ENCODE peak calls at places on chromosome 9, in seven cellular contexts. G is tibial nerve, I is GM06990, Z is breast epithelium, D is WERI-Rb-1, K is cardiac muscle cell, H is BJ. O is an unnamed sample.

GRCh38 chr9:104836235-104836634 is 72.3 kb downstream of the NIPSNAP3B start:
- DNase-seq in G (no peak), I (no peak), Z (no peak), D (peak), K (peak), H (no peak), O (no peak)

GRCh38 chr9:14270358-14271077 is 43.4 kb downstream of the NFIB start:
- DNase-seq in G (no peak), I (no peak), Z (no peak), D (no peak), K (peak), H (no peak), O (no peak)

GRCh38 chr9:125995706-125996105 is 248.5 kb downstream of the PBX3 start:
- DNase-seq in G (no peak), I (no peak), Z (no peak), D (no peak), K (no peak), H (no peak), O (no peak)

GRCh38 chr9:35675732-35676392 is 2.1 kb downstream of the CA9 start:
- DNase-seq in G (no peak), I (no peak), Z (no peak), D (no peak), K (peak), H (no peak), O (no peak)

GRCh38 chr9:136311433-136312375 is 7.8 kb upstream of the CCDC187 start:
- DNase-seq in G (no peak), I (no peak), Z (no peak), D (no peak), K (no peak), H (no peak), O (peak)

GRCh38 chr9:4967521-4967920 is 17.6 kb upstream of the JAK2 start:
- DNase-seq in G (no peak), I (no peak), Z (no peak), D (no peak), K (no peak), H (no peak), O (no peak)

GRCh38 chr9:2740616-2741015 is 23.3 kb downstream of the KCNV2 start:
- DNase-seq in G (no peak), I (no peak), Z (no peak), D (no peak), K (no peak), H (peak), O (no peak)

GRCh38 chr9:504921-505821 is 290.5 kb downstream of the DOCK8 start:
- DNase-seq in G (no peak), I (peak), Z (no peak), D (peak), K (peak), H (no peak), O (peak)

GRCh38 chr9:87656485-87656884 is 69.4 kb upstream of the CTSL start:
- DNase-seq in G (no peak), I (no peak), Z (no peak), D (no peak), K (no peak), H (no peak), O (no peak)

GRCh38 chr9:109861499-109861898 is 81.5 kb downstream of the PALM2AKAP2 start:
- DNase-seq in G (no peak), I (no peak), Z (no peak), D (no peak), K (no peak), H (peak), O (no peak)

GRCh38 chr9:78539188-78539587 is 242.3 kb downstream of the PSAT1 start:
- DNase-seq in G (no peak), I (no peak), Z (no peak), D (no peak), K (no peak), H (no peak), O (no peak)

GRCh38 chr9:113933671-113934070 is 57.6 kb downstream of the ZNF618 start:
- DNase-seq in G (peak), I (no peak), Z (no peak), D (no peak), K (no peak), H (no peak), O (no peak)

GRCh38 chr9:137791947-137792346 is 85.6 kb upstream of the CACNA1B start:
- DNase-seq in G (no peak), I (no peak), Z (no peak), D (no peak), K (no peak), H (no peak), O (no peak)

GRCh38 chr9:101572316-101572715 is 22.5 kb downstream of the PPP3R2 start:
- DNase-seq in G (no peak), I (no peak), Z (no peak), D (no peak), K (no peak), H (no peak), O (no peak)

GRCh38 chr9:127162567-127163365 is 40.3 kb upstream of the ANGPTL2 start:
- DNase-seq in G (no peak), I (no peak), Z (no peak), D (no peak), K (no peak), H (no peak), O (no peak)

GRCh38 chr9:131635285-131635684 is 90.0 kb downstream of the PRRT1B start:
- DNase-seq in G (peak), I (no peak), Z (peak), D (no peak), K (peak), H (peak), O (no peak)

GRCh38 chr9:83937861-83938455 is 16.7 kb upstream of the KIF27 start:
- DNase-seq in G (peak), I (no peak), Z (no peak), D (peak), K (peak), H (no peak), O (peak)

GRCh38 chr9:77707696-77708095 is 59.6 kb upstream of the GNA14 start:
- DNase-seq in G (peak), I (no peak), Z (peak), D (no peak), K (no peak), H (peak), O (no peak)

GRCh38 chr9:114968710-114969109 is 38.3 kb upstream of the TNFSF8 start:
- DNase-seq in G (no peak), I (no peak), Z (no peak), D (peak), K (no peak), H (no peak), O (peak)

GRCh38 chr9:79570449-79571308 is 1.1 kb upstream of the TLE4 start:
- DNase-seq in G (peak), I (peak), Z (peak), D (peak), K (peak), H (no peak), O (peak)

GRCh38 chr9:127214421-127215265 is 49.9 kb upstream of the GARNL3 start:
- DNase-seq in G (peak), I (no peak), Z (peak), D (peak), K (peak), H (no peak), O (peak)

GRCh38 chr9:108889649-108890067 is 27.6 kb downstream of the ACTL7A start:
- DNase-seq in G (no peak), I (no peak), Z (no peak), D (no peak), K (peak), H (no peak), O (no peak)

GRCh38 chr9:94853887-94854286 is 127.4 kb downstream of the AOPEP start:
- DNase-seq in G (no peak), I (no peak), Z (no peak), D (no peak), K (no peak), H (no peak), O (no peak)

GRCh38 chr9:91359734-91360470 is 1.8 kb downstream of the AUH start:
- DNase-seq in G (no peak), I (no peak), Z (no peak), D (no peak), K (no peak), H (no peak), O (no peak)

GRCh38 chr9:85700330-85700729 is 41.4 kb downstream of the AGTPBP1 start:
- DNase-seq in G (no peak), I (no peak), Z (no peak), D (no peak), K (no peak), H (no peak), O (no peak)

GRCh38 chr9:5493597-5494511 is 16.5 kb upstream of the PDCD1LG2 start:
- DNase-seq in G (peak), I (peak), Z (no peak), D (no peak), K (no peak), H (no peak), O (peak)

GRCh38 chr9:107862329-107862728 is 372.8 kb upstream of the KLF4 start:
- DNase-seq in G (no peak), I (no peak), Z (no peak), D (no peak), K (no peak), H (no peak), O (no peak)

GRCh38 chr9:105063665-105064247 is 135.8 kb upstream of the ABCA1 start:
- DNase-seq in G (peak), I (no peak), Z (no peak), D (no peak), K (no peak), H (peak), O (peak)

GRCh38 chr9:76109953-76110352 is 219.5 kb downstream of the PCSK5 start:
- DNase-seq in G (no peak), I (no peak), Z (no peak), D (no peak), K (no peak), H (no peak), O (no peak)

GRCh38 chr9:69476797-69477196 is 151.8 kb downstream of the ENTREP1 start:
- DNase-seq in G (no peak), I (no peak), Z (no peak), D (no peak), K (no peak), H (no peak), O (no peak)

GRCh38 chr9:91953723-91954122 is 3.7 kb upstream of the ROR2 start:
- DNase-seq in G (no peak), I (no peak), Z (no peak), D (no peak), K (no peak), H (no peak), O (no peak)

GRCh38 chr9:109813829-109814228 is 33.8 kb downstream of the PALM2AKAP2 start:
- DNase-seq in G (no peak), I (no peak), Z (no peak), D (no peak), K (no peak), H (no peak), O (no peak)

GRCh38 chr9:118558891-118559290 is 810.3 kb downstream of the BRINP1 start:
- DNase-seq in G (no peak), I (no peak), Z (no peak), D (no peak), K (no peak), H (no peak), O (no peak)

GRCh38 chr9:76298497-76299144 is 95.6 kb downstream of the RFK start:
- DNase-seq in G (no peak), I (no peak), Z (no peak), D (no peak), K (no peak), H (no peak), O (no peak)

GRCh38 chr9:108186996-108187395 is 668.8 kb downstream of the ACTL7B start:
- DNase-seq in G (peak), I (no peak), Z (no peak), D (no peak), K (no peak), H (no peak), O (no peak)

GRCh38 chr9:17578911-17579793 is at the start of gene SH3GL2:
- DNase-seq in G (no peak), I (peak), Z (no peak), D (peak), K (peak), H (no peak), O (peak)

DNA sequence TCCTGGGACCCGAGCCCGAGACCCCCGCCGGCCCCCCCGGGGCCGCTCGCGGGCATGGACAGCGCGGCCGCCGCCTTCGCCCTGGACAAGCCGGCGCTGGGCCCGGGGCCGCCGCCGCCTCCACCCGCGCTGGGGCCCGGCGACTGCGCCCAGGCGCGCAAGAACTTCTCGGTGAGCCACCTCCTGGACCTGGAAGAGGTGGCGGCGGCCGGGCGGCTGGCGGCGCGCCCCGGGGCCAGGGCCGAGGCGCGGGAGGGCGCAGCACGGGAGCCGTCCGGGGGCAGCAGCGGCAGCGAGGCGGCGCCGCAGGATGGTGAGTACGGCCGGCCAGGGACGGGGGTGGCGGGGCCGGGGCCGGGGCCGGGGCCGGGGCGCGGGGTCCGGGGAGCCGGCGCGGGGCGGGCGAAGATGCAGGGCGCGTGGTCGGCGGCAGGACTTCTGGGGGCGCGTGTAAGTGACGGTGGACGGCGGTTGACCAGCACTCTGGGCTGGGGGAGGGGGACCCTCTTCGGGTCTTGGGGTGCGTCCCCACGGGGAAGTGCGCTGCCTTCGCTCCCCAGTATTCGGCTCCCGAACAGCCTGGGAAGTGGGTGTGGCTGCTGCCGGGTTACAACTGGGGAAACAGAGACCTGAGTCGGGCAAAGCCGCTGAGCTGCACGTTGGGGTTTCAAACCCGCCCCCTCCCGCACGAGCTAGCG is 516 bp downstream of the PRRX2 start:
- DNase-seq in G (no peak), I (no peak), Z (no peak), D (no peak), K (no peak), H (no peak), O (no peak)
- H3K4me3 ChIP-seq in G (peak), I (no peak), Z (peak), D (no peak), K (peak), H (peak), O (no peak)

GRCh38 chr9:34627716-34628655 is 880 bp downstream of the ARID3C start:
- DNase-seq in G (no peak), I (no peak), Z (no peak), D (no peak), K (no peak), H (no peak), O (no peak)
- H3K4me3 ChIP-seq in G (no peak), I (peak), Z (no peak), D (peak), K (peak), H (no peak), O (no peak)

DNA sequence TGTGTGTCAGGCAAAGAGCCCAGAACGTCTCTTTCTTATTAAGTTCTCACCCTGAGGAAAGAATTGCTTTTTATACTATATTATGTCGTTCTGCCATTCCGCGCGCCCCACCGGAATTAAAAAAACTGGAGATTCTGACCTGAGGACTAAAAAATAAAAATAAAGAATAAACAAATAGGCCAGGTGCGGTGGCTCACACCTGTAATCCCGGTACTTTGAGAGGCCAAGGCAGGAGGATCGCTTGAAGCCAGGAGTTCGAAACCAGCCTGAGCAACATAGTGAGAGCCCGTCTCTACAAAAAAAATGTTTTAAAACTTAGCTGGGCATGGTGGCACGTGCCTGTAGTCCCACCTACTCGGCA is 677 bp upstream of the DYNC2I2 start:
- DNase-seq in G (no peak), I (no peak), Z (no peak), D (no peak), K (no peak), H (no peak), O (no peak)
- H3K4me3 ChIP-seq in G (no peak), I (no peak), Z (peak), D (peak), K (peak), H (no peak), O (peak)

GRCh38 chr9:90306118-90306517 is 336.5 kb downstream of the DIRAS2 start:
- DNase-seq in G (no peak), I (no peak), Z (no peak), D (no peak), K (no peak), H (no peak), O (no peak)
- H3K4me3 ChIP-seq in G (no peak), I (no peak), Z (no peak), D (no peak), K (no peak), H (no peak), O (no peak)

DNA sequence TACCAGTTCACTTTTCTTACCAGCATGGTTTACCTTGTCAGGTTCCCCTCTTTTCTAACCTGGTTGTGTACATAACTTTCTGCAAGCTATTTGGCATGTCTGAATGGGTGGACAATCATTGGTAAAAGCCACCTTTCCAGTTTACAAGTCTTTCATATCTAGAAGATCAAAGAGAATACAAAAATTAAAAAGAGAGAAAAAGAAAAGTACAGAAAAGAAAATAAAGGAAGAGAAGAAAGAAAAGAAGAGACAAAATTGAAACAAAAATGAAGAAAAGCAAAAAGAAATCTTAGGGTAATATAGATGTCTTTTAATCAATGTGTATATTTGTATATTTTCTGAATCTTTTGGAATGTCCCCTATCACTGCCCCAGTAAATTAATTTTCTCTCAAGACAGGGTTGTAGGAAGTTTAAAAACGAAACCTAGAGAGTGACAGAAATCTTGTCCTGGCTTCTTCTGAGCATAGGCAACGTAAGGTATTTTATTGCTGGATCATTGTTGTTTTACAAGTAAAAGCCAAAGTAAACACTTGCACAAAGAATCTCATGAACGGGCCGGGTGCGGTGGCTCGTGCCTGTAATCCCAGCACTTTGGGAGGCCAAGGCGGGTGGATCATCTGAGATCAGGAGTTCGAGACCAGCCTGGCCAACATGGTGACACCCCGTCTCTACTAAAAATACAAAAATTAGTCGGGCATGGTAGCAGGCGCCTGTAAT is 98.7 kb upstream of the IFNE start:
- DNase-seq in G (no peak), I (no peak), Z (no peak), D (no peak), K (no peak), H (no peak), O (no peak)
- H3K4me3 ChIP-seq in G (no peak), I (no peak), Z (no peak), D (no peak), K (no peak), H (no peak), O (no peak)

GRCh38 chr9:133000842-133001241 is 22.3 kb downstream of the GFI1B start:
- DNase-seq in G (no peak), I (no peak), Z (no peak), D (peak), K (no peak), H (no peak), O (no peak)
- H3K4me3 ChIP-seq in G (no peak), I (no peak), Z (no peak), D (no peak), K (no peak), H (no peak), O (no peak)